ENCODE peak calls at places on chromosomes 13 and 19, in ten cellular contexts. O is CMK; L is choroid plexus epithelial cell; X is stimulated activated CD4-positive, alpha-beta T cell treated with anti-CD3 and anti-CD28 coated beads, Interleukin-2, amount 100 ng/mL, for 48 hours; A is NCI-H1105 treated with DMSO at 0.1 percent for 48 hours; H is AG04449; J is body of pancreas; U is stimulated activated CD8-positive, alpha-beta memory T cell treated with anti-CD3 and anti-CD28 coated beads, Interleukin-12 subunit alpha, Interleukin-12 subunit beta, amount 100 ng/mL, for 4 hours; P is activated CD4-positive, alpha-beta T cell treated with anti-CD3 and anti-CD28 coated beads, Interleukin-2, amount 50 U/mL, for 24 hours; G is neural crest cell. V is an unnamed sample.

GRCh38 chr13:99854376-99854775 is 117.2 kb downstream of the ZIC5 start:
- DNase-seq in H (no peak), U (no peak), X (no peak), G (no peak), O (no peak), L (no peak), J (no peak), A (no peak), P (no peak), V (no peak)

GRCh38 chr13:71320452-71320851 is 546.6 kb downstream of the DACH1 start:
- DNase-seq in G (no peak), A (peak; percentile 2), U (no peak), H (no peak), O (no peak), P (no peak), X (no peak), L (peak; percentile 62), J (no peak), V (peak; percentile 42)

GRCh38 chr19:55165952-55166529 is 372 bp downstream of the DNAAF3 start:
- DNase-seq in U (no peak), O (peak; percentile 86), X (no peak), G (peak; percentile 77), A (peak; percentile 89), P (no peak), L (peak; percentile 84), J (peak; percentile 60), H (no peak), V (peak; percentile 84)

GRCh38 chr13:71079638-71080037 is 787.4 kb downstream of the DACH1 start:
- DNase-seq in X (no peak), L (peak; percentile 1), O (no peak), P (no peak), G (no peak), J (no peak), A (no peak), U (no peak), H (no peak), V (no peak)

GRCh38 chr13:25267715-25268114 is 19.6 kb downstream of the MTMR6 start:
- DNase-seq in J (no peak), H (no peak), L (peak; percentile 62), X (no peak), U (no peak), O (no peak), A (no peak), G (no peak), P (no peak), V (no peak)

GRCh38 chr13:48838193-48839000 is 137.3 kb upstream of the FNDC3A start:
- DNase-seq in U (no peak), G (no peak), A (no peak), X (no peak), L (peak; percentile 73), P (no peak), O (no peak), H (no peak), J (no peak), V (no peak)

GRCh38 chr13:75754936-75755335 is 118.8 kb downstream of the LMO7 start:
- DNase-seq in G (no peak), U (no peak), H (no peak), L (no peak), X (no peak), O (no peak), P (no peak), J (no peak), A (no peak), V (no peak)

GRCh38 chr19:47226426-47227346 is 4.3 kb downstream of the BBC3 start:
- DNase-seq in X (no peak), O (peak; percentile 96), U (peak; percentile 32), H (no peak), P (no peak), G (no peak), J (peak; percentile 62), A (no peak), L (peak; percentile 74), V (peak; percentile 85)

GRCh38 chr19:38152461-38153379 is 71.3 kb downstream of the DPF1 start:
- DNase-seq in O (no peak), J (no peak), A (no peak), L (no peak), X (no peak), P (no peak), H (no peak), U (no peak), G (no peak), V (peak; percentile 10)